ENCODE peak calls at places on chromosomes 5 and 9, in nine cellular contexts. J is iPS DF 19.7; S is effector memory CD4-positive, alpha-beta T cell; V is HTR-8/SVneo; A is AG10803; Z is Right ventricle myocardium inferior; F is frontal cortex; N is stimulated activated CD4-positive, alpha-beta T cell treated with anti-CD3 and anti-CD28 coated beads, Interleukin-1b, Interleukin-23, amount 100 ng/mL, for 48 hours; W is iris pigment epithelial cell. M is an unnamed sample.

GRCh38 chr9:131733601-131734061 is 6.2 kb downstream of the RAPGEF1 start:
- DNase-seq in A (peak), Z (no peak), W (peak), J (no peak), S (peak), N (peak), V (peak), F (no peak), M (peak)

GRCh38 chr5:69010443-69010842 is 83.4 kb upstream of the SLC30A5 start:
- DNase-seq in F (no peak), J (no peak), Z (no peak), S (no peak), A (no peak), V (no peak), W (no peak), N (no peak), M (no peak)

GRCh38 chr5:177448244-177448950 is 1.8 kb downstream of the PRR7 start:
- DNase-seq in W (no peak), J (no peak), F (no peak), Z (no peak), V (no peak), N (no peak), S (no peak), A (no peak), M (no peak)

GRCh38 chr5:48192-48591 is 43.8 kb upstream of the PLEKHG4B start:
- DNase-seq in J (no peak), S (no peak), A (no peak), Z (no peak), W (no peak), F (no peak), N (no peak), V (no peak), M (no peak)

GRCh38 chr5:146912874-146913273 is 34.3 kb upstream of the PPP2R2B start:
- DNase-seq in J (no peak), F (no peak), S (no peak), Z (no peak), N (no peak), A (no peak), W (no peak), V (no peak), M (no peak)

GRCh38 chr9:115636596-115636995 is 517.0 kb upstream of the PAPPA start:
- DNase-seq in N (no peak), Z (no peak), J (no peak), V (no peak), S (no peak), A (no peak), W (no peak), F (no peak), M (no peak)

GRCh38 chr5:10975915-10976314 is 214.9 kb upstream of the DAP start:
- DNase-seq in N (no peak), W (peak), V (no peak), F (no peak), A (peak), S (no peak), J (no peak), Z (no peak), M (peak)

GRCh38 chr9:127035948-127036347 is 86.5 kb downstream of the ANGPTL2 start:
- DNase-seq in V (no peak), A (peak), W (no peak), S (no peak), N (no peak), Z (peak), F (no peak), J (no peak), M (no peak)

GRCh38 chr5:17196686-17197085 is 20.7 kb upstream of the BASP1 start:
- DNase-seq in Z (no peak), W (no peak), A (no peak), V (no peak), J (no peak), N (no peak), S (no peak), F (no peak), M (no peak)

GRCh38 chr5:139855946-139856540 is 60.4 kb downstream of the PSD2 start:
- DNase-seq in J (no peak), N (no peak), W (no peak), F (no peak), A (no peak), S (no peak), V (no peak), Z (no peak), M (no peak)

GRCh38 chr5:41790038-41790776 is 80.0 kb downstream of the OXCT1 start:
- DNase-seq in N (no peak), V (no peak), Z (no peak), J (no peak), W (no peak), S (no peak), F (no peak), A (peak), M (no peak)

GRCh38 chr5:111502976-111503375 is 9.4 kb downstream of the STARD4 start:
- DNase-seq in J (no peak), Z (no peak), N (no peak), A (no peak), W (peak), F (no peak), V (no peak), S (no peak), M (no peak)

GRCh38 chr9:133148351-133149129 is 15.2 kb downstream of the GBGT1 start:
- DNase-seq in S (peak), V (peak), W (peak), A (peak), N (peak), J (no peak), F (no peak), Z (no peak), M (no peak)

GRCh38 chr5:127517110-127517479 is 345 bp upstream of the PRRC1 start:
- DNase-seq in S (no peak), F (no peak), J (no peak), V (no peak), A (no peak), Z (no peak), W (no peak), N (no peak), M (peak)

GRCh38 chr5:112642885-112643284 is 94.8 kb upstream of the APC start:
- DNase-seq in A (no peak), J (no peak), V (no peak), N (no peak), Z (no peak), F (no peak), S (no peak), W (no peak), M (no peak)

GRCh38 chr9:29514336-29514735 is 1941.1 kb upstream of the C9orf72 start:
- DNase-seq in Z (no peak), S (no peak), V (no peak), N (no peak), W (no peak), A (no peak), J (peak), F (no peak), M (no peak)

GRCh38 chr5:83209963-83210362 is 132.6 kb downstream of the XRCC4 start:
- DNase-seq in V (no peak), F (no peak), Z (no peak), S (no peak), A (no peak), J (no peak), W (peak), N (no peak), M (no peak)

GRCh38 chr5:142474426-142474825 is 149.6 kb upstream of the SPRY4 start:
- DNase-seq in Z (no peak), V (peak), S (no peak), N (no peak), A (peak), F (no peak), W (no peak), J (no peak), M (no peak)

GRCh38 chr5:150847334-150847695 is 994 bp downstream of the IRGM start:
- DNase-seq in S (no peak), A (no peak), F (no peak), W (no peak), J (no peak), V (no peak), Z (no peak), N (no peak), M (no peak)

GRCh38 chr9:69180670-69181069 is 6.6 kb downstream of the TJP2 start:
- DNase-seq in J (no peak), V (peak), S (peak), Z (no peak), W (peak), F (no peak), N (peak), A (peak), M (peak)

GRCh38 chr5:54115768-54116403 is 194.5 kb downstream of the ARL15 start:
- DNase-seq in F (no peak), J (no peak), Z (no peak), N (no peak), V (no peak), A (peak), W (no peak), S (no peak), M (no peak)

GRCh38 chr9:90393355-90394152 is 249.1 kb downstream of the DIRAS2 start:
- DNase-seq in S (no peak), V (no peak), A (no peak), J (no peak), Z (no peak), F (no peak), W (no peak), N (no peak), M (no peak)

GRCh38 chr5:115098041-115098702 is 71.5 kb downstream of the TRIM36 start:
- DNase-seq in W (peak), A (peak), J (no peak), N (peak), Z (no peak), S (no peak), F (peak), V (peak), M (peak)

GRCh38 chr5:145619806-145620205 is 215.3 kb downstream of the PRELID2 start:
- DNase-seq in A (peak), N (no peak), V (no peak), W (peak), S (no peak), F (no peak), Z (no peak), J (no peak), M (no peak)

GRCh38 chr9:124820606-124821246 is 32.5 kb upstream of the WDR38 start:
- DNase-seq in V (no peak), J (no peak), W (no peak), S (no peak), A (no peak), Z (no peak), F (no peak), N (no peak), M (no peak)

GRCh38 chr9:94586814-94587213 is 6.8 kb downstream of the FBP2 start:
- DNase-seq in W (peak), N (no peak), J (no peak), F (no peak), S (no peak), V (peak), A (no peak), Z (no peak), M (no peak)

GRCh38 chr5:6736106-6736505 is 22.9 kb downstream of the TENT4A start:
- DNase-seq in V (no peak), S (no peak), Z (no peak), A (no peak), J (no peak), N (no peak), F (no peak), W (no peak), M (no peak)

GRCh38 chr9:114309096-114309495 is 13.8 kb upstream of the ORM1 start:
- DNase-seq in N (no peak), Z (no peak), S (no peak), V (no peak), F (no peak), A (no peak), J (no peak), W (no peak), M (peak)

GRCh38 chr5:58412081-58412480 is 47.8 kb downstream of the PLK2 start:
- DNase-seq in A (no peak), Z (no peak), S (no peak), J (no peak), N (no peak), F (no peak), V (no peak), W (no peak), M (no peak)

GRCh38 chr5:59275537-59276276 is 617.8 kb downstream of the PDE4D start:
- DNase-seq in F (no peak), Z (no peak), J (peak), S (no peak), A (peak), N (no peak), V (peak), W (peak), M (peak)

GRCh38 chr5:94192658-94193391 is 425.6 kb downstream of the KIAA0825 start:
- DNase-seq in F (no peak), Z (no peak), J (no peak), N (no peak), S (no peak), W (no peak), V (no peak), A (no peak), M (no peak)

GRCh38 chr9:91306261-91306660 is 55.5 kb downstream of the AUH start:
- DNase-seq in V (no peak), N (no peak), Z (no peak), J (no peak), A (no peak), S (no peak), W (no peak), F (no peak), M (no peak)

GRCh38 chr5:173667702-173668101 is 51.3 kb upstream of the BOD1 start:
- DNase-seq in F (no peak), J (no peak), W (no peak), N (no peak), V (no peak), S (no peak), A (no peak), Z (no peak), M (no peak)

GRCh38 chr5:52738095-52738506 is 49.6 kb upstream of the ITGA1 start:
- DNase-seq in W (peak), A (no peak), F (no peak), N (no peak), Z (no peak), J (no peak), V (no peak), S (no peak), M (no peak)

GRCh38 chr5:163115011-163115410 is 322.4 kb upstream of the CCNG1 start:
- DNase-seq in F (no peak), J (no peak), S (no peak), A (no peak), V (no peak), W (no peak), Z (no peak), N (no peak), M (no peak)

GRCh38 chr9:133741716-133742115 is 3.6 kb upstream of the SARDH start:
- DNase-seq in J (no peak), N (no peak), Z (no peak), W (no peak), S (no peak), V (no peak), F (no peak), A (no peak), M (no peak)

GRCh38 chr5:14695152-14695551 is 30.6 kb downstream of the OTULIN start:
- DNase-seq in A (no peak), V (no peak), N (no peak), F (no peak), Z (no peak), W (no peak), S (no peak), J (no peak), M (no peak)

M was measured in SJSA1.